ENCODE peak calls at places on chromosomes 2 and 18, in four cellular contexts. E is K562, N is GM12878, D is IMR-90. V is an unnamed sample.
A peak's percentile ranks its signal among the peaks of the same experiment; 100 is the strongest.

GRCh38 chr18:72941001-72941400 is 73.2 kb upstream of the NETO1 start:
- DNase-seq in E (no peak), N (no peak), D (no peak), V (no peak)

GRCh38 chr18:58639751-58640427 is 11.0 kb upstream of the ALPK2 start:
- DNase-seq in E (no peak), N (no peak), D (peak; percentile 69), V (no peak)

GRCh38 chr2:57943271-57943670 is 103.3 kb upstream of the VRK2 start:
- DNase-seq in E (no peak), N (no peak), D (peak; percentile 30), V (no peak)

GRCh38 chr18:468841-469796 is 31.4 kb downstream of the COLEC12 start:
- DNase-seq in E (no peak), N (no peak), D (no peak), V (no peak)

GRCh38 chr2:35788543-35788942 is 567.0 kb upstream of the CRIM1 start:
- DNase-seq in E (no peak), N (no peak), D (no peak), V (no peak)

GRCh38 chr2:143205106-143205764 is 76.0 kb downstream of the ARHGAP15 start:
- DNase-seq in E (no peak), N (no peak), D (peak; percentile 8), V (peak; percentile 4)

GRCh38 chr2:183078467-183079334 is at the start of gene DUSP19:
- DNase-seq in E (peak; percentile 99), N (peak; percentile 95), D (peak; percentile 91), V (peak; percentile 86)

GRCh38 chr2:41791523-41791922 is 256.3 kb upstream of the PKDCC start:
- DNase-seq in E (no peak), N (no peak), D (peak; percentile 41), V (peak; percentile 38)

GRCh38 chr2:142938240-142938639 is 60.8 kb downstream of the KYNU start:
- DNase-seq in E (no peak), N (no peak), D (no peak), V (no peak)

GRCh38 chr2:10559825-10560224 is 111.7 kb upstream of the ODC1 start:
- DNase-seq in E (no peak), N (no peak), D (peak; percentile 20), V (no peak)

GRCh38 chr2:120552079-120552478 is 183.6 kb upstream of the GLI2 start:
- DNase-seq in E (no peak), N (no peak), D (no peak), V (no peak)

GRCh38 chr18:7561907-7562460 is 5.1 kb upstream of the PTPRM start:
- DNase-seq in E (no peak), N (no peak), D (no peak), V (no peak)

GRCh38 chr2:157443795-157444642 is at the start of gene CYTIP:
- DNase-seq in E (no peak), N (peak; percentile 91), D (no peak), V (no peak)

GRCh38 chr18:79683626-79684282 is 4.2 kb downstream of the CTDP1 start:
- DNase-seq in E (no peak), N (no peak), D (no peak), V (no peak)

GRCh38 chr18:28359177-28359576 is 182.2 kb upstream of the CDH2 start:
- DNase-seq in E (no peak), N (no peak), D (no peak), V (no peak)

DNA sequence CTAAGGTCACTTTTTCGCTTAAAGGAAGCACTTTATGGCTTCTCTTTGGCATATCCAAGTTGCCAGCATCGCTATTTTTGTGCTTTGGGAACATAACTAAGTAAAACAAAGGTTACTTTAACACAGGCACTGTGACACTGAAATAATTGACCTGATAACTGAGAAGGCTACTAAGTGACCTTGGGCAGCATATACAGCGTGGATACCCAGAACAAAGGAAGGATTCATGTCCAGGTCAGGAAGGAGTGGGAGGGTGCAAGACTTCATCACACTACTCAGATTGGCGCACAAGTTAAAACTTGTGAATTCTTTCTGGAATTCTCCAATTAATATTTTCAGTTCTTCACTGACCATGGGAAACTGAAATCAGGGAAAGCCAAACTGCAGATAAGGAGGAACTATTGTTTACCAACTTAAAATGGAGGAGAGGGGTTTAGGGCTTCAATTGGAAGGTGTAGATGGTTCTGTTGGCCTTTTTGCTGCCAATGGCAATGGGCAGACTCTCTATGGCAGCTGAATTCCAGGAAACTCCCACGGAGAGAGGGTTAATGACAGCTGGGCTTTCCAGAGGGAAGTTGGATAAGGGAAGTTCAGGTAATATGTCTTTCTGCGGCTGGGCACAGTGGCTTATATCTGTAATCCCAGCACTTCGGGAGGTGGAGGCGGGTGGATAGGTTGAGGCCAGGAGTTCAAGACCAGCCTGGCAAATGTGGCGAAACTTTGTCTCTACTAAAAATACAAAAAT is 45.3 kb downstream of the COMMD1 start:
- DNase-seq in E (no peak), N (no peak), D (no peak), V (no peak)
- H3K4me2 ChIP-seq in E (no peak overlapping the region), N (no peak overlapping the region), D (no peak overlapping the region), V (no peak overlapping the region)

GRCh38 chr2:217076651-217077232 is 216.9 kb upstream of the TNP1 start:
- DNase-seq in E (no peak), N (no peak), D (no peak), V (no peak)

GRCh38 chr2:217075225-217075802 is 215.4 kb upstream of the TNP1 start:
- DNase-seq in E (peak; percentile 45), N (no peak), D (peak; percentile 69), V (no peak)

GRCh38 chr2:217077841-217078407 is 218.1 kb upstream of the TNP1 start:
- DNase-seq in E (peak; percentile 67), N (no peak), D (peak; percentile 69), V (no peak)

GRCh38 chr2:217074576-217075224 is 214.8 kb upstream of the TNP1 start:
- DNase-seq in E (no peak), N (no peak), D (peak; percentile 60), V (no peak)

GRCh38 chr2:217079165-217079564 is 219.3 kb upstream of the TNP1 start:
- DNase-seq in E (no peak), N (no peak), D (no peak), V (no peak)
- TF ChIP-seq ELK1 in E (no peak), N (no peak), D (no peak), V (no peak)

DNA sequence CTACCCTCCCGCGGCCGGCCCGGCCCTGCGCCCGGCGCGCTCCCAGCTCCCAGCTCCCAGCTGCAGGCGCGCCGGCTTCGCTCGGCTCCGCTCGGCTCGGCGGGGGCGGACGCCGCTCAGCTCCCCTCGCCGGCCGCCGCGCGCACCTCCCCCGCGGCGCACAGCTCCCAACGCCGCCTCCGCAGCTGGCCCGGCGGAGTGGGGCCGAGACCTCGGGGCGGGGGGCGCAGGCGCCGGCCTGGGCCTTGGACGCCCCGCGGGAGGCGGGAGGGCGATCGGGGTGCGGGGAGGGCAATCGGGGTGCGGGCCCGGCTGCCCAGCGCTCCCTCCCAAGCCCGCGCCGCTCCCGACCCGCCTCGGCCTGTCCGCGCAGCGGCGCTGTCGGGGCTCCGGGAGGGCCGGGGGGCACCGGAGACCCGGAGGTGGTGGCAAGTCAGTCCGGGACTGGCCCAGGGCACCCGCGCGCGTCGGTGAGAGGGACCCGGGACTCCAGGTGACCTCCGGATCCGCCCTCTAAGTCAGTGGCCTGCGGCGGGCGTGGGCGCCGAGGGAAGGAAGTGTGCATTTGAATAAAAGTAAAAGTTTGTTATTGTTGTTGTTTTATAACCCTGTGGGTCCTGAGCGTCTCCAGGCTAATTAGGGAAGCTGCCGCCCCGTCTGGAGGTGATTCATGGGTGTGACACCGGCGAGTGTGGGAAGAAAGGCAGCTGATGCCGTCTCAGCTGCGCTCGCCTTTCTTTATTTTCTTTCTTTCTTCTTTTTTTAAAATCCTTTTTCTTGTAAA is at the start of gene CRACDL:
- DNase-seq in E (no peak), N (no peak), D (no peak), V (no peak)
- TF ChIP-seq CTCF in E (no peak), N (no peak), D (no peak), V (peak; percentile 41)

GRCh38 chr2:136297312-136297711 is 179.4 kb upstream of the CXCR4 start:
- DNase-seq in E (no peak), N (no peak), D (no peak), V (no peak)

GRCh38 chr2:136288249-136288648 is 170.3 kb upstream of the CXCR4 start:
- DNase-seq in E (no peak), N (no peak), D (no peak), V (no peak)

GRCh38 chr2:136286423-136286822 is 168.5 kb upstream of the CXCR4 start:
- DNase-seq in E (no peak), N (no peak), D (no peak), V (no peak)

GRCh38 chr2:136295168-136295567 is 177.2 kb upstream of the CXCR4 start:
- DNase-seq in E (no peak), N (no peak), D (no peak), V (no peak)

GRCh38 chr2:136291871-136292270 is 173.9 kb upstream of the CXCR4 start:
- DNase-seq in E (no peak), N (no peak), D (no peak), V (no peak)
- H3K4me2 ChIP-seq in E (no peak overlapping the region), N (no peak overlapping the region), D (no peak overlapping the region), V (no peak overlapping the region)

GRCh38 chr18:39801848-39802247 is 2153.2 kb upstream of the PIK3C3 start:
- DNase-seq in E (no peak), N (no peak), D (no peak), V (peak; percentile 2)
- TF ChIP-seq ELK1 in E (no peak), N (no peak), D (no peak), V (no peak)

GRCh38 chr2:233743464-233744259 is 14.8 kb downstream of the UGT1A3 start:
- DNase-seq in E (peak; percentile 22), N (no peak), D (no peak), V (no peak)
- TF ChIP-seq CTCF in E (no peak), N (no peak), D (no peak), V (no peak)

GRCh38 chr2:79996709-79997108 is 307.8 kb downstream of the LRRTM1 start:
- DNase-seq in E (peak; percentile 8), N (no peak), D (no peak), V (no peak)
- H3K4me2 ChIP-seq in E (no peak overlapping the region), N (no peak overlapping the region), D (no peak overlapping the region), V (no peak overlapping the region)

GRCh38 chr2:26590960-26591618 is 50.1 kb downstream of the CIB4 start:
- DNase-seq in E (no peak), N (no peak), D (no peak), V (no peak)

GRCh38 chr2:26590439-26590838 is 50.7 kb downstream of the CIB4 start:
- DNase-seq in E (no peak), N (no peak), D (no peak), V (no peak)

GRCh38 chr2:26587966-26588365 is 53.2 kb downstream of the CIB4 start:
- DNase-seq in E (no peak), N (no peak), D (no peak), V (no peak)

GRCh38 chr2:26585966-26586365 is 55.2 kb downstream of the CIB4 start:
- DNase-seq in E (no peak), N (no peak), D (no peak), V (no peak)

GRCh38 chr2:26588576-26588975 is 52.6 kb downstream of the CIB4 start:
- DNase-seq in E (no peak), N (no peak), D (no peak), V (no peak)
- TF ChIP-seq ELK1 in E (no peak), N (no peak), D (no peak), V (no peak)

DNA sequence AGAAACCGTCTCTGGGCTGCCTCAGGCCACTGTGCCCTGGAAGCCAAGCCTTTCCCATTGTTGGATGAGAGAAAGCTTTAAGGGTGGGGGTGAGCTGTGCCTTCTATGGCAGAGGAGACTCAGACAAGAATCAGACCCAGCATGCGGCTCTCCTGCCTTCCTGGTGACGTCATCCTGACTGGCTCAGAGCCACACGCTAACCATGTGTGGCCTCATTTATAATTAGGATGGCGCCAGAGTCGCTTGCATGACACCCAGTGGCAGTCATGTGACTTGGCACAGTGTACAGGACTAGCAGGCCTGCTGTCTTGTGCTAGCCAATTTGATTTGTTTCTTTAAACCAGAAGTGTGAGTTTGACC is 99.2 kb downstream of the SH3BP4 start:
- DNase-seq in E (peak; percentile 7), N (no peak), D (peak; percentile 93), V (peak; percentile 42)
- TF ChIP-seq CTCF in E (no peak), N (no peak), D (peak; percentile 25), V (no peak)

V was measured in A549.